ENCODE peak calls at places on chromosome 19, in seven cellular contexts. U is HCT116, R is spleen, K is lung, T is amniotic epithelial cell, L is colonic mucosa, O is Daoy. A is an unnamed sample.

GRCh38 chr19:46984077-46985010 is 35.3 kb upstream of the NPAS1 start:
- DNase-seq in U (no peak), R (peak; percentile 47), K (no peak), T (peak; percentile 90), L (no peak), O (no peak), A (no peak)

GRCh38 chr19:4456566-4456842 is 1.1 kb downstream of the UBXN6 start:
- DNase-seq in U (no peak), R (peak; percentile 80), K (no peak), T (peak; percentile 83), L (peak; percentile 45), O (peak; percentile 78), A (peak; percentile 65)

GRCh38 chr19:2478324-2478755 is 2.4 kb downstream of the GADD45B start:
- DNase-seq in U (no peak), R (peak; percentile 86), K (peak; percentile 73), T (peak; percentile 79), L (peak; percentile 81), O (peak; percentile 83), A (no peak)

GRCh38 chr19:2385053-2385721 is 25.1 kb downstream of the TMPRSS9 start:
- DNase-seq in U (peak; percentile 97), R (no peak), K (no peak), T (peak; percentile 82), L (peak; percentile 66), O (peak; percentile 89), A (peak; percentile 75)

GRCh38 chr19:43534811-43535761 is 2.1 kb downstream of the ZNF575 start:
- DNase-seq in U (no peak), R (peak; percentile 87), K (peak; percentile 60), T (peak; percentile 38), L (peak; percentile 59), O (peak; percentile 47), A (no peak)

GRCh38 chr19:43380008-43380407 is 26.5 kb downstream of the CD177 start:
- DNase-seq in U (no peak), R (no peak), K (no peak), T (no peak), L (no peak), O (no peak), A (no peak)

GRCh38 chr19:45406957-45407375 is 522 bp downstream of the POLR1G start:
- DNase-seq in U (no peak), R (no peak), K (no peak), T (no peak), L (no peak), O (peak; percentile 24), A (no peak)

GRCh38 chr19:47005873-47006272 is 13.8 kb upstream of the NPAS1 start:
- DNase-seq in U (peak; percentile 10), R (no peak), K (no peak), T (peak; percentile 41), L (no peak), O (peak; percentile 46), A (no peak)

GRCh38 chr19:13099073-13099999 is 3.3 kb downstream of the LYL1 start:
- DNase-seq in U (no peak), R (peak; percentile 98), K (peak; percentile 76), T (peak; percentile 65), L (peak; percentile 81), O (no peak), A (no peak)

GRCh38 chr19:39109641-39110040 is 15.9 kb upstream of the PAK4 start:
- DNase-seq in U (no peak), R (no peak), K (no peak), T (no peak), L (no peak), O (no peak), A (no peak)